ENCODE peak calls at places on chromosome 11, in four cellular contexts. A is NT2/D1, E is HTR-8/SVneo, K is amniotic epithelial cell. T is an unnamed sample.

GRCh38 chr11:17978553-17979287 is 34.1 kb downstream of the SERGEF start:
- DNase-seq in K (peak; percentile 43), A (peak; percentile 25), E (peak; percentile 43), T (peak; percentile 19)

GRCh38 chr11:63871962-63872832 is 33.3 kb downstream of the MARK2 start:
- DNase-seq in K (peak; percentile 89), A (no peak), E (peak; percentile 87), T (peak; percentile 91)

GRCh38 chr11:74257934-74258553 is 53.4 kb downstream of the P4HA3 start:
- DNase-seq in E (no peak), A (no peak), K (no peak), T (no peak)

GRCh38 chr11:7251836-7252682 is at the start of gene SYT9:
- DNase-seq in K (peak; percentile 6), A (peak; percentile 63), E (no peak), T (no peak)

GRCh38 chr11:17529814-17530162 is 14.4 kb downstream of the USH1C start:
- DNase-seq in A (no peak), K (no peak), E (no peak), T (no peak)

GRCh38 chr11:43868852-43869567 is 11.6 kb upstream of the ALKBH3 start:
- DNase-seq in A (no peak), K (peak; percentile 97), E (peak; percentile 11), T (peak; percentile 92)

GRCh38 chr11:58058276-58059010 is 27.7 kb downstream of the OR6Q1 start:
- DNase-seq in A (no peak), E (no peak), K (no peak), T (no peak)

GRCh38 chr11:111097191-111097590 is 148.3 kb upstream of the POU2AF2 start:
- DNase-seq in K (peak; percentile 75), A (no peak), E (peak; percentile 35), T (peak; percentile 41)

GRCh38 chr11:65695459-65696241 is 16.4 kb upstream of the KAT5 start:
- DNase-seq in E (no peak), A (no peak), K (no peak), T (no peak)